ENCODE peak calls at places on chromosome 1, in six cellular contexts. I is IMR-90, N is H9, R is mesenchymal stem cell, C is trophoblast cell, J is H1. K is an unnamed sample. For H3K9me3, the result is how much of the 10 kb centered on the place peaks cover.

GRCh38 chr1:230370109-230370508 is 56.0 kb downstream of the PGBD5 start:
- DNase-seq in I (no peak), N (no peak), R (no peak), C (no peak), J (no peak), K (no peak)

GRCh38 chr1:101898137-101898536 is 98.6 kb downstream of the OLFM3 start:
- DNase-seq in I (no peak), N (no peak), R (no peak), C (no peak), J (no peak), K (no peak)

GRCh38 chr1:101520302-101520701 is 283.5 kb downstream of the S1PR1 start:
- DNase-seq in I (peak), N (peak), R (peak), C (peak), J (peak), K (peak)

GRCh38 chr1:158972841-158973240 is 36.9 kb upstream of the IFI16 start:
- DNase-seq in I (peak), N (no peak), R (peak), C (no peak), J (no peak), K (no peak)

GRCh38 chr1:31790140-31790539 is 25.7 kb downstream of the SPOCD1 start:
- DNase-seq in I (no peak), N (peak), R (no peak), C (no peak), J (no peak), K (no peak)

GRCh38 chr1:46526689-46527291 is 24.7 kb downstream of the KNCN start:
- DNase-seq in I (no peak), N (peak), R (no peak), C (no peak), J (no peak), K (no peak)

GRCh38 chr1:47804127-47804526 is 193.1 kb downstream of the TRABD2B start:
- DNase-seq in I (no peak), N (no peak), R (no peak), C (peak), J (no peak), K (no peak)

GRCh38 chr1:94801919-94802546 is 18.1 kb upstream of the SLC44A3 start:
- DNase-seq in I (peak), N (peak), R (peak), C (peak), J (peak), K (peak)

GRCh38 chr1:39490596-39491145 is 765 bp upstream of the BMP8A start:
- DNase-seq in I (no peak), N (peak), R (no peak), C (peak), J (no peak), K (no peak)

GRCh38 chr1:67298762-67299161 is 8.9 kb upstream of the IL12RB2 start:
- DNase-seq in I (no peak), N (no peak), R (no peak), C (no peak), J (no peak), K (no peak)

GRCh38 chr1:200392625-200393185 is 17.1 kb downstream of the ZNF281 start:
- DNase-seq in I (no peak), N (no peak), R (no peak), C (no peak), J (no peak), K (no peak)

GRCh38 chr1:118223426-118223825 is 38.4 kb upstream of the SPAG17 start:
- DNase-seq in I (no peak), N (peak), R (no peak), C (peak), J (peak), K (peak)

GRCh38 chr1:50426702-50427085 is 3.5 kb upstream of the DMRTA2 start:
- DNase-seq in I (no peak), N (no peak), R (no peak), C (no peak), J (no peak), K (no peak)

GRCh38 chr1:227541796-227542152 is 21.6 kb upstream of the ZNF678 start:
- DNase-seq in I (no peak), N (peak), R (peak), C (peak), J (no peak), K (peak)

GRCh38 chr1:8908388-8909151 is 30.1 kb upstream of the ENO1 start:
- DNase-seq in I (no peak), N (no peak), R (no peak), C (no peak), J (no peak), K (no peak)

GRCh38 chr1:12095822-12096263 is 32.7 kb downstream of the TNFRSF8 start:
- DNase-seq in I (peak), N (peak), R (peak), C (peak), J (no peak), K (no peak)

GRCh38 chr1:234913771-234914170 is 214.9 kb downstream of the TOMM20 start:
- DNase-seq in I (no peak), N (peak), R (no peak), C (no peak), J (no peak), K (no peak)

GRCh38 chr1:94394247-94394646 is 23.9 kb upstream of the ABCD3 start:
- DNase-seq in I (no peak), N (no peak), R (no peak), C (no peak), J (no peak), K (no peak)

GRCh38 chr1:201535046-201535777 is 3.7 kb upstream of the NAV1 start:
- DNase-seq in I (peak), N (no peak), R (peak), C (no peak), J (no peak), K (no peak)

GRCh38 chr1:9402256-9402616 is 109.5 kb downstream of the SPSB1 start:
- DNase-seq in I (no peak), N (no peak), R (no peak), C (no peak), J (no peak), K (no peak)

GRCh38 chr1:110433803-110434202 is 17.1 kb upstream of the PROK1 start:
- DNase-seq in I (peak), N (peak), R (peak), C (peak), J (peak), K (peak)

GRCh38 chr1:222749927-222750326 is 12.9 kb downstream of the FAM177B start:
- DNase-seq in I (no peak), N (no peak), R (no peak), C (no peak), J (no peak), K (peak)

GRCh38 chr1:82411604-82412003 is 610.9 kb downstream of the ADGRL2 start:
- DNase-seq in I (no peak), N (no peak), R (no peak), C (no peak), J (no peak), K (no peak)
- H3K9me3 ChIP-seq in I (under half), N (under half), R (under half), C (under half), J (under half), K (under half)

GRCh38 chr1:53430779-53431178 is 28.4 kb upstream of the DMRTB1 start:
- DNase-seq in I (no peak), N (peak), R (no peak), C (no peak), J (peak), K (no peak)
- H4K8ac ChIP-seq in I (no peak), N (no peak), R (no peak), C (no peak), J (no peak), K (no peak)

GRCh38 chr1:62952596-62952995 is 168.7 kb downstream of the ATG4C start:
- DNase-seq in I (no peak), N (no peak), R (no peak), C (no peak), J (no peak), K (no peak)
- H3K9me3 ChIP-seq in I (under half), N (under half), R (under half), C (under half), J (under half), K (under half)

GRCh38 chr1:185156854-185157598 is at the start of the genes SWT1 and TRMT1L:
- DNase-seq in I (peak), N (peak), R (peak), C (peak), J (peak), K (peak)
- H4K8ac ChIP-seq in I (peak), N (no peak), R (peak), C (peak), J (peak), K (no peak)

GRCh38 chr1:248755505-248755904 is at the start of gene LYPD8:
- DNase-seq in I (no peak), N (no peak), R (no peak), C (no peak), J (no peak), K (no peak)
- H3K9me3 ChIP-seq in I (under half), N (half or more), R (under half), C (half or more), J (half or more), K (under half)

GRCh38 chr1:115191691-115192090 is 102.4 kb upstream of the TSPAN2 start:
- DNase-seq in I (no peak), N (no peak), R (no peak), C (no peak), J (no peak), K (no peak)

GRCh38 chr1:115190766-115191165 is 101.5 kb upstream of the TSPAN2 start:
- DNase-seq in I (peak), N (no peak), R (no peak), C (no peak), J (no peak), K (no peak)

GRCh38 chr1:115192200-115192767 is 103.0 kb upstream of the TSPAN2 start:
- DNase-seq in I (peak), N (no peak), R (no peak), C (peak), J (no peak), K (no peak)

GRCh38 chr1:115188680-115189395 is 99.5 kb upstream of the TSPAN2 start:
- DNase-seq in I (no peak), N (no peak), R (no peak), C (no peak), J (no peak), K (no peak)

GRCh38 chr1:115189814-115190541 is 100.7 kb upstream of the TSPAN2 start:
- DNase-seq in I (peak), N (no peak), R (peak), C (peak), J (no peak), K (no peak)
- H4K8ac ChIP-seq in I (peak), N (no peak), R (no peak), C (no peak), J (no peak), K (no peak)

GRCh38 chr1:42298520-42298919 is 36.5 kb downstream of the FOXJ3 start:
- DNase-seq in I (no peak), N (no peak), R (no peak), C (no peak), J (no peak), K (no peak)

GRCh38 chr1:42290130-42290529 is 44.9 kb downstream of the FOXJ3 start:
- DNase-seq in I (peak), N (no peak), R (peak), C (peak), J (no peak), K (no peak)

GRCh38 chr1:42295816-42296215 is 39.2 kb downstream of the FOXJ3 start:
- DNase-seq in I (no peak), N (no peak), R (no peak), C (no peak), J (no peak), K (no peak)
- H3K9me3 ChIP-seq in I (under half), N (under half), R (under half), C (under half), J (under half), K (under half)

GRCh38 chr1:6483010-6483760 is 8.3 kb downstream of the PLEKHG5 start:
- DNase-seq in I (no peak), N (no peak), R (no peak), C (no peak), J (no peak), K (no peak)

GRCh38 chr1:6485140-6485936 is 6.1 kb downstream of the PLEKHG5 start:
- DNase-seq in I (no peak), N (no peak), R (no peak), C (no peak), J (no peak), K (no peak)

GRCh38 chr1:6483761-6484117 is 7.7 kb downstream of the PLEKHG5 start:
- DNase-seq in I (no peak), N (no peak), R (no peak), C (no peak), J (no peak), K (no peak)

GRCh38 chr1:6485937-6486250 is 5.6 kb downstream of the PLEKHG5 start:
- DNase-seq in I (no peak), N (no peak), R (peak), C (no peak), J (no peak), K (no peak)

DNA sequence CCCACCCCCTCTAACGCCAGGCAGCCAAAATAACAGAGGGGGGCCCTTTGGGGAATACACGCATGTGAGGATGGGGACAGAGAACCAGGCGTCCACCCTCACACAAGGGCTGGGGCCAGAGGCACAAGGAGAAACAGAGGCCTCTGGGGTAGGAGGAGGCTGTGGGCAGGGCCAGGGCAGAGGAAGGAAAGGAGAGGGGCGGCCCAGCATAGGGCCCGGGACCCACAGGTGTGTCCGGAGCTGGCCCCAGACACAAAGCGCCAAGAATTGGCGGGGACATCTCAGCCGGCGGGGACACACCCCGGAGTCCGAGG is 6.7 kb downstream of the PLEKHG5 start:
- DNase-seq in I (no peak), N (no peak), R (no peak), C (no peak), J (no peak), K (no peak)
- H4K8ac ChIP-seq in I (no peak), N (no peak), R (peak), C (peak), J (peak), K (no peak)

DNA sequence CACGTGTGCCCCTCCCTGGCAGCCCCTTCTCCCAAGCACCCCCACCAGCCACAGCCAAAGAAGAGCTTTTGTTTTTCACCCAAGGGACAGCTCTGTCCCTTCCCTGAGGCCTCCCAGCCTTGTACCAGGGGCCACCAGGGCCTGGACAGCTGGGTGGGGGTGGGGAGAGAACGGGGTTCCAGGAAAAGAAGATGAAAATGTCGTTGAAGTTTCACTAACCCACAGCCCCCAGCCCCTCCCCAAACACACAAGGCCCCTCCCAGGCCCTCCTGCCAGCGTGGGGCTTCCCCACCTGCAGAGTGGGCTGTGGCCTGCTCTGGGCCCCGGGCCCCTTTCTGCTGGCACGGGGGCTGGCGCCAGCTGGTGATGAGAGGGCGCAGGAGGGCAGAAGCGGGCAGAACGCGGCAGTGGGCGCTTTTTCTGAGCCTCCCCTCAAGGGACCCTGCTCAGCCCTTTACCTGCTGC is 5.5 kb upstream of the ANKRD65 start:
- DNase-seq in I (no peak), N (peak), R (no peak), C (no peak), J (no peak), K (no peak)
- H3K9me3 ChIP-seq in I (under half), N (under half), R (under half), C (under half), J (under half), K (under half)